ENCODE peak calls at places on chromosomes 4 and X, in five cellular contexts. I is endothelial cell, A is adrenal gland, G is A549, V is fibroblast of the aortic adventitia. X is an unnamed sample.
A peak's percentile ranks its signal among the peaks of the same experiment; 100 is the strongest.

GRCh38 chrX:123171781-123172180 is 12.3 kb upstream of the GRIA3 start:
- DNase-seq in I (no peak), V (peak; percentile 50), G (no peak), A (peak; percentile 24), X (no peak)

GRCh38 chrX:12118134-12118533 is 20.1 kb upstream of the FRMPD4 start:
- DNase-seq in G (no peak), I (no peak), A (no peak), V (peak; percentile 21), X (no peak)

GRCh38 chrX:46959101-46959500 is 46.9 kb downstream of the JADE3 start:
- DNase-seq in I (no peak), A (peak; percentile 35), V (no peak), G (no peak), X (no peak)

GRCh38 chr4:185221491-185221890 is 12.1 kb downstream of the SNX25 start:
- DNase-seq in G (no peak), A (no peak), V (no peak), I (no peak), X (no peak)

GRCh38 chrX:41827886-41828285 is 95.5 kb downstream of the CASK start:
- DNase-seq in G (no peak), A (no peak), V (peak; percentile 4), I (no peak), X (no peak)

GRCh38 chrX:12970691-12971202 is 4.2 kb upstream of the TMSB4X start:
- DNase-seq in G (no peak), A (no peak), I (no peak), V (peak; percentile 74), X (no peak)

GRCh38 chrX:71619193-71619592 is 882 bp upstream of the CXCR3 start:
- DNase-seq in V (no peak), G (no peak), I (no peak), A (no peak), X (no peak)

GRCh38 chr4:168645933-168646768 is 149.3 kb downstream of the PALLD start:
- DNase-seq in A (no peak), V (no peak), G (no peak), I (no peak), X (no peak)

GRCh38 chr4:77202491-77202890 is 45.5 kb downstream of the CCNG2 start:
- DNase-seq in G (no peak), I (no peak), V (no peak), A (no peak), X (no peak)

GRCh38 chr4:73067971-73068394 is 1.5 kb downstream of the COX18 start:
- DNase-seq in I (no peak), G (no peak), A (no peak), V (no peak), X (no peak)

GRCh38 chr4:94741304-94741703 is 16.5 kb upstream of the BMPR1B start:
- DNase-seq in I (no peak), A (no peak), V (peak; percentile 16), G (no peak), X (no peak)

GRCh38 chrX:39815621-39816020 is 282.1 kb downstream of the BCOR start:
- DNase-seq in I (no peak), A (no peak), V (no peak), G (no peak), X (no peak)

GRCh38 chrX:129790808-129791207 is 11.1 kb downstream of the SASH3 start:
- DNase-seq in A (no peak), I (no peak), V (no peak), G (no peak), X (no peak)

GRCh38 chrX:24357101-24357500 is 3.3 kb upstream of the SUPT20HL1 start:
- DNase-seq in G (no peak), A (no peak), I (no peak), V (peak; percentile 28), X (no peak)

GRCh38 chr4:76623217-76624060 is 188.4 kb downstream of the SHROOM3 start:
- DNase-seq in V (no peak), G (no peak), A (no peak), I (no peak), X (no peak)

GRCh38 chr4:112416464-112416863 is 99.5 kb downstream of the NEUROG2 start:
- DNase-seq in I (no peak), A (no peak), V (no peak), G (no peak), X (no peak)

GRCh38 chrX:102720237-102721168 is at the start of gene GPRASP3:
- DNase-seq in I (peak; percentile 57), V (peak; percentile 59), A (peak; percentile 57), G (peak; percentile 88), X (no peak)

GRCh38 chr4:7412586-7412975 is 22.1 kb downstream of the PSAPL1 start:
- DNase-seq in G (no peak), I (no peak), V (no peak), A (no peak), X (no peak)

GRCh38 chr4:185357220-185357619 is 38.5 kb downstream of the LRP2BP start:
- DNase-seq in A (no peak), I (no peak), V (no peak), G (no peak), X (no peak)

GRCh38 chrX:129726307-129727111 is 12.3 kb upstream of the XPNPEP2 start:
- DNase-seq in A (peak; percentile 59), I (peak; percentile 69), V (peak; percentile 77), G (peak; percentile 63), X (peak; percentile 70)

GRCh38 chr4:2924765-2925301 is 38.4 kb downstream of the NOP14 start:
- DNase-seq in I (no peak), A (peak; percentile 9), V (no peak), G (no peak), X (no peak)

GRCh38 chr4:167688660-167689142 is 403.6 kb upstream of the ANXA10 start:
- DNase-seq in V (no peak), G (no peak), I (no peak), A (no peak), X (no peak)

GRCh38 chr4:183291070-183291469 is 29.0 kb downstream of the CLDN22 start:
- DNase-seq in G (no peak), V (no peak), I (no peak), A (no peak), X (no peak)

GRCh38 chr4:123659759-123660158 is 263.2 kb downstream of the SPRY1 start:
- DNase-seq in A (no peak), G (peak; percentile 12), V (peak; percentile 12), I (no peak), X (no peak)

GRCh38 chr4:153115322-153116100 is 88.7 kb upstream of the TRIM2 start:
- DNase-seq in A (peak; percentile 58), I (no peak), V (peak; percentile 64), G (peak; percentile 69), X (no peak)

GRCh38 chr4:150874386-150875226 is 140.5 kb downstream of the LRBA start:
- DNase-seq in A (no peak), V (peak; percentile 46), I (no peak), G (no peak), X (no peak)

GRCh38 chrX:129769467-129770154 is 10.1 kb upstream of the SASH3 start:
- DNase-seq in A (no peak), V (no peak), I (no peak), G (no peak), X (no peak)

GRCh38 chr4:131367441-131367840 is 1781.7 kb upstream of the PCDH10 start:
- DNase-seq in V (no peak), A (no peak), G (no peak), I (no peak), X (no peak)

GRCh38 chr4:61520688-61521160 is 320.6 kb downstream of the ADGRL3 start:
- DNase-seq in V (no peak), A (no peak), G (no peak), I (no peak), X (no peak)

GRCh38 chrX:108359811-108360602 is 78.2 kb downstream of the COL4A6 start:
- DNase-seq in A (no peak), G (no peak), I (no peak), V (no peak), X (no peak)

GRCh38 chr4:101961144-101961543 is 170.6 kb downstream of the BANK1 start:
- DNase-seq in A (no peak), I (no peak), G (peak; percentile 13), V (peak; percentile 27), X (no peak)

GRCh38 chr4:14915018-14915417 is 87.3 kb upstream of the CPEB2 start:
- DNase-seq in I (no peak), V (no peak), A (no peak), G (peak; percentile 18), X (no peak)

GRCh38 chrX:110418220-110418856 is 59.7 kb downstream of the RTL9 start:
- DNase-seq in A (peak; percentile 31), I (peak; percentile 10), V (peak; percentile 69), G (peak; percentile 49), X (peak; percentile 49)
- TF ChIP-seq CTCF in A (peak; percentile 32), I (peak; percentile 26), V (peak; percentile 61), G (no peak), X (peak; percentile 55)

DNA sequence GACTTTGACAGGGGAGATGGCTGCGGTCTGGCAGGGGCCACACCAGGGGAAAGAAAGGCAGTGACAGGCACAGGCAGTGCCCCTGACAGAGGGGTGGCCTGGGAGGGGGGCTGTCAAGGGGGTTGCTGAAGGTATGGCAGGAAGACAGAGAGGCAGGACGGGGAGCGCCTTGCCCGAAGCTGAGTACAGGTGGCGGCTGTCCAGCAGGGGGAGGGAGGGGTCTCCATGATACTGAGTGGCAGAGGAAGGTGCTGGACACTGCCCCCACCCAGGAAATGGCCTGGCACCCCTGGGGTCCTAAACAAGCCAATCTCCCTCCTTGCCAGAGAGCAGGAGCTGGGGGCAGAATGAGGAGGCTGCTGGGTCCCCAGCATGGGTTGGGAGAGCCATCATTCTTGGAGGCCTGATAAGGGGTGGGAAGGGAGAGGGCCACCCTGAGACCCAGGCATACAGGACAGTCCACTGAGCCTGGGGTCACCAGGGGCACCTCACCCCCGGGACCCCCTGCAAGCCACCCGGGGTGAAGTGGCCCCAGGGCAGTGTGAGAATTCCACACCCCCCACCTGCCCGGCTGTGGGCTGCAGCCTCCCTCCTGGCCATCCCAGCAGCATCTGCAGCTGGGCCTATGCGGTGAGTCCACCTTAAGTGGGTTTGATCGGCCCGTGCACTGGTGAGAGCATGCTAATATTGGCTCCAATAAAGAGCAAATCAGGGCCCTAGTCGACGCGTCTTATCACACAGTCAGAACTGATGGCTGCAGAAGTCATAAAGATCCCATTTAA is 108.5 kb downstream of the FAM53A start:
- DNase-seq in G (no peak), V (no peak), I (no peak), A (no peak), X (no peak)
- TF ChIP-seq CTCF in G (no peak), V (no peak), I (no peak), A (no peak), X (no peak)

DNA sequence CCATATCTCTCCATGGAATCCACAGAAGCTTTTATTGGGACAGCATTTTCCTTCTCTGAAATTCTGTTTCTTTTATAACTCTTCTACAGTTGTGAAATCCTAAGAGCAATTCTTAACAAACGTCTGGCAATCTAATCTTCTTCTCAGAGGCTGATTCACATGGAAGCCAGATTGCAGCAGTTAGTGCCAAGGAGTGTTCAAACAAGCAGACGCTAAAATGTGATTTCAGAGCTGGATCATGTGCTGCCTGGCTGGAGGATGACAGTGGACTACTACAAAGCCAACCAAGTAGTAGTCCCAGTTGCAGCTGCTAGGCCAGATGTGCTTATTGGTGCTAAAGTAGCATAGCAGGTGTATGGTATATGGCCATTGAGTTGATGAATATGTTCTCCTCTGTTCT is 27.7 kb upstream of the GLRB start:
- DNase-seq in V (peak; percentile 96), A (peak; percentile 66), G (no peak), I (no peak), X (no peak)
- TF ChIP-seq CTCF in V (no peak), A (no peak), G (no peak), I (no peak), X (no peak)

DNA sequence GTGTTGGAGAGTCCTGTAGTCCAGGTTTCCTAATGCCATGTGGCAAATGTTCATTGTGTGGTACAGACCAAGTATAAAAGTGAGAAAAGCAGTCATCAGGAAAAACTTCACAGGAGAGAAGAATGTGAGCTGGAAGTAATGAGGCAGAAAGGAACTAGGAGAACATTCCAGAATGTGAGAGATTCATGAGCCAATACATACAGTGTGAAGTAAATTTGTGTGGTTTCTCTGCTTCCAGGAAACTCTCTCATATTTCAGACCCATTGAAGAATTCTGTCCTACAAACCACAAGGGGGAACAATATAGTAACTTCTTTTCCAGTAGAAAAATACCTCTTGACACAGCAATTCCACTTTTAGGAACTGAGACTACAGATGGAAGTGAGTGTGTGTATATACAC is 136.5 kb downstream of the RNF150 start:
- DNase-seq in A (no peak), I (no peak), V (peak; percentile 6), G (no peak), X (no peak)
- TF ChIP-seq CTCF in A (no peak), I (no peak), V (no peak), G (no peak), X (no peak)